ENCODE peak calls at places on chromosomes 4 and X, in four cellular contexts. One of them, this sample, is unnamed.

GRCh38 chr4:185740471-185740873 is 71.5 kb downstream of the SORBS2 start:
- DNase-seq in HCT116: no peak
- DNase-seq in K562: no peak
- DNase-seq in HepG2: no peak
- DNase-seq in this sample: no peak

GRCh38 chrX:44096666-44097065 is 123.5 kb upstream of the NDP start:
- DNase-seq in HCT116: no peak
- DNase-seq in K562: no peak
- DNase-seq in HepG2: no peak
- DNase-seq in this sample: no peak

GRCh38 chr4:54403700-54404453 is 174.8 kb downstream of the PDGFRA start:
- DNase-seq in HCT116: no peak
- DNase-seq in K562: peak
- DNase-seq in HepG2: no peak
- DNase-seq in this sample: no peak

GRCh38 chrX:630007-630921 is at the start of gene SHOX:
- DNase-seq in HCT116: no peak
- DNase-seq in K562: no peak
- DNase-seq in HepG2: no peak
- DNase-seq in this sample: no peak

GRCh38 chr4:143512978-143513313 is 556 bp upstream of the SMARCA5 start:
- DNase-seq in HCT116: no peak
- DNase-seq in K562: no peak
- DNase-seq in HepG2: no peak
- DNase-seq in this sample: no peak

GRCh38 chr4:124499266-124499665 is 213.3 kb downstream of the ANKRD50 start:
- DNase-seq in HCT116: no peak
- DNase-seq in K562: no peak
- DNase-seq in HepG2: no peak
- DNase-seq in this sample: no peak

GRCh38 chr4:6019316-6020263 is 1.4 kb upstream of the C4orf50 start:
- DNase-seq in HCT116: peak
- DNase-seq in K562: peak
- DNase-seq in HepG2: peak
- DNase-seq in this sample: peak

GRCh38 chr4:113423631-113424030 is 337.9 kb downstream of the CAMK2D start:
- DNase-seq in HCT116: no peak
- DNase-seq in K562: no peak
- DNase-seq in HepG2: no peak
- DNase-seq in this sample: no peak

GRCh38 chr4:174538123-174538875 is 16.0 kb upstream of the HPGD start:
- DNase-seq in HCT116: no peak
- DNase-seq in K562: peak
- DNase-seq in HepG2: peak
- DNase-seq in this sample: no peak

GRCh38 chr4:155757745-155758265 is 1.0 kb upstream of the GUCY1B1 start:
- DNase-seq in HCT116: no peak
- DNase-seq in K562: no peak
- DNase-seq in HepG2: no peak
- DNase-seq in this sample: no peak

GRCh38 chr4:139808381-139809206 is 143.0 kb downstream of the MGST2 start:
- DNase-seq in HCT116: no peak
- DNase-seq in K562: no peak
- DNase-seq in HepG2: peak
- DNase-seq in this sample: no peak

GRCh38 chrX:24012266-24012665 is 14.7 kb downstream of the KLHL15 start:
- DNase-seq in HCT116: no peak
- DNase-seq in K562: no peak
- DNase-seq in HepG2: no peak
- DNase-seq in this sample: no peak

GRCh38 chr4:83213640-83214039 is 71.0 kb downstream of the COQ2 start:
- DNase-seq in HCT116: no peak
- DNase-seq in K562: no peak
- DNase-seq in HepG2: no peak
- DNase-seq in this sample: no peak

GRCh38 chr4:143019351-143019750 is 165.4 kb upstream of the USP38 start:
- DNase-seq in HCT116: no peak
- DNase-seq in K562: no peak
- DNase-seq in HepG2: no peak
- DNase-seq in this sample: no peak

GRCh38 chr4:89765966-89766365 is 71.0 kb downstream of the SNCA start:
- DNase-seq in HCT116: no peak
- DNase-seq in K562: no peak
- DNase-seq in HepG2: no peak
- DNase-seq in this sample: no peak

GRCh38 chr4:7815562-7815961 is 124.1 kb downstream of the AFAP1 start:
- DNase-seq in HCT116: no peak
- DNase-seq in K562: no peak
- DNase-seq in HepG2: no peak
- DNase-seq in this sample: no peak

GRCh38 chr4:96035727-96036126 is 195.8 kb downstream of the PDHA2 start:
- DNase-seq in HCT116: peak
- DNase-seq in K562: peak
- DNase-seq in HepG2: no peak
- DNase-seq in this sample: no peak

GRCh38 chr4:3205995-3206394 is 43.0 kb upstream of the MSANTD1 start:
- DNase-seq in HCT116: no peak
- DNase-seq in K562: no peak
- DNase-seq in HepG2: peak
- DNase-seq in this sample: no peak

GRCh38 chr4:47553329-47554125 is 68.5 kb downstream of the ATP10D start:
- DNase-seq in HCT116: no peak
- DNase-seq in K562: no peak
- DNase-seq in HepG2: no peak
- DNase-seq in this sample: no peak

GRCh38 chr4:87580057-87580456 is 28.3 kb upstream of the DSPP start:
- DNase-seq in HCT116: no peak
- DNase-seq in K562: no peak
- DNase-seq in HepG2: no peak
- DNase-seq in this sample: peak

GRCh38 chr4:188143731-188144130 is 4.5 kb downstream of the TRIML1 start:
- DNase-seq in HCT116: no peak
- DNase-seq in K562: no peak
- DNase-seq in HepG2: no peak
- DNase-seq in this sample: no peak

GRCh38 chr4:108619372-108620100 is 840 bp upstream of the RPL34 start:
- DNase-seq in HCT116: no peak
- DNase-seq in K562: peak
- DNase-seq in HepG2: no peak
- DNase-seq in this sample: no peak

DNA sequence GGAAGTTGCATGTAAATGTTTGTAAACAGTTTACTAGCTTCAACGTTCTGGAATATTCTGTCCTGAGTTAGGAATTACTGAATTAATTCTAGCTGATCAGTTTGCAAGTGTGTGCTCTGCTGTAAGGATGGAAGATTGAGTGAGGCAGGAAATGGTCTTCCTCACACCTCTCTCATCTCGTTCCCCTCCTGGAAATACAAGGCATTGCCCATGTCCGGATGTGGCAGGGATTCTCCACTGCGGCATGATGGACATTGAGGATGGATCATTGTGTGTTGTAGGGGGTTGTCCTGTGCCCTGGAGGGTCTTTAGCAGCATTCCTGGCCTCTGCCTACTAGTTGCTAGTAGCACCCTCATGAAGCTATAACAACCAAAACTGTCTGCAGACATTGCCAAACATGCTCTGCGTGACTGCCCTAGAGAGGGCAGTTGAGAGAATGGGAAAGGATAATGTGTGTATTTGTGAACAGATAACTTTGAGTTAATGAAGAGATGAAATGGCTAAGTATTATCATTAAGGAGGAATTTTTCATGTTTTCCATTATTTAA is 12.6 kb downstream of the CA5B start:
- DNase-seq in HCT116: no peak
- DNase-seq in K562: no peak
- DNase-seq in HepG2: no peak
- DNase-seq in this sample: no peak
- H3K9ac ChIP-seq in HCT116: no peak
- H3K9ac ChIP-seq in K562: no peak
- H3K9ac ChIP-seq in HepG2: no peak
- H3K9ac ChIP-seq in this sample: no peak

GRCh38 chr4:69763233-69763632 is 2.8 kb upstream of the SULT1B1 start:
- DNase-seq in HCT116: no peak
- DNase-seq in K562: no peak
- DNase-seq in HepG2: no peak
- DNase-seq in this sample: no peak

GRCh38 chr4:69760455-69760854 is at the start of gene SULT1B1:
- DNase-seq in HCT116: no peak
- DNase-seq in K562: no peak
- DNase-seq in HepG2: no peak
- DNase-seq in this sample: no peak

GRCh38 chr4:69757464-69757863 is 3.0 kb downstream of the SULT1B1 start:
- DNase-seq in HCT116: no peak
- DNase-seq in K562: no peak
- DNase-seq in HepG2: no peak
- DNase-seq in this sample: no peak

GRCh38 chr4:69754926-69755580 is 5.4 kb downstream of the SULT1B1 start:
- DNase-seq in HCT116: no peak
- DNase-seq in K562: no peak
- DNase-seq in HepG2: peak
- DNase-seq in this sample: no peak

DNA sequence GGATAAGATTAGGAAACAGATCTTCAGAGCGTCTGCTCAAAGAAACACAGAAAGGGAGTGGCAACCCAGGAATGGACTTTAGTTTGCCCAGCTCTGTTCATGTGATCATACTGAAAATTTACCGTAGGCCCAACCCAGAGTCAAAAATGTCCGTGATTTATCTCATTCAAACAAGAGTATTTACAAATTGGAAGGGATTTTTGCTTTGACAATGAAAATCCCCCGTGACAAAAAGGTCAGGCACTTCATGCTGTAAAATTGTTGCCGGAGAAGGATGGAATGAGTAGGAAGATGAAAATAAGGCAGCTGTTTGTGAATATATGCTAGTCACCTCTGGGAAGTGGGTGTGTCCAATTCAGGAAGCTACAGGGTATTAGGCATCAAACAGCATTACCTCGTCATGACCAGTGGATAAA is 1.2 kb downstream of the SULT1B1 start:
- DNase-seq in HCT116: no peak
- DNase-seq in K562: no peak
- DNase-seq in HepG2: no peak
- DNase-seq in this sample: no peak
- TF ChIP-seq ELF1 in HCT116: no peak
- TF ChIP-seq ELF1 in K562: no peak
- TF ChIP-seq ELF1 in HepG2: no peak
- TF ChIP-seq ELF1 in this sample: no peak

GRCh38 chrX:12994321-12994720 is 19.4 kb downstream of the TMSB4X start:
- DNase-seq in HCT116: no peak
- DNase-seq in K562: no peak
- DNase-seq in HepG2: no peak
- DNase-seq in this sample: no peak

GRCh38 chrX:12999422-12999821 is 24.5 kb downstream of the TMSB4X start:
- DNase-seq in HCT116: no peak
- DNase-seq in K562: no peak
- DNase-seq in HepG2: no peak
- DNase-seq in this sample: no peak

GRCh38 chrX:12993823-12994222 is 18.9 kb downstream of the TMSB4X start:
- DNase-seq in HCT116: no peak
- DNase-seq in K562: no peak
- DNase-seq in HepG2: no peak
- DNase-seq in this sample: no peak

GRCh38 chrX:12997898-12998687 is 23.2 kb downstream of the TMSB4X start:
- DNase-seq in HCT116: no peak
- DNase-seq in K562: no peak
- DNase-seq in HepG2: no peak
- DNase-seq in this sample: no peak

GRCh38 chrX:12996934-12997435 is 22.1 kb downstream of the TMSB4X start:
- DNase-seq in HCT116: no peak
- DNase-seq in K562: no peak
- DNase-seq in HepG2: no peak
- DNase-seq in this sample: no peak
- H3K9ac ChIP-seq in HCT116: no peak
- H3K9ac ChIP-seq in K562: no peak
- H3K9ac ChIP-seq in HepG2: no peak
- H3K9ac ChIP-seq in this sample: no peak

GRCh38 chr4:69859140-69859539 is 805 bp downstream of the SULT1E1 start:
- DNase-seq in HCT116: no peak
- DNase-seq in K562: no peak
- DNase-seq in HepG2: no peak
- DNase-seq in this sample: no peak

GRCh38 chr4:69855822-69856221 is 4.1 kb downstream of the SULT1E1 start:
- DNase-seq in HCT116: no peak
- DNase-seq in K562: no peak
- DNase-seq in HepG2: no peak
- DNase-seq in this sample: no peak

GRCh38 chr4:69860521-69861298 is 765 bp upstream of the SULT1E1 start:
- DNase-seq in HCT116: no peak
- DNase-seq in K562: no peak
- DNase-seq in HepG2: peak
- DNase-seq in this sample: no peak

GRCh38 chr4:69860007-69860406 is at the start of gene SULT1E1:
- DNase-seq in HCT116: no peak
- DNase-seq in K562: no peak
- DNase-seq in HepG2: no peak
- DNase-seq in this sample: no peak

GRCh38 chr4:69858683-69859082 is 1.3 kb downstream of the SULT1E1 start:
- DNase-seq in HCT116: no peak
- DNase-seq in K562: no peak
- DNase-seq in HepG2: no peak
- DNase-seq in this sample: no peak
- TF ChIP-seq ELF1 in HCT116: no peak
- TF ChIP-seq ELF1 in K562: no peak
- TF ChIP-seq ELF1 in HepG2: no peak
- TF ChIP-seq ELF1 in this sample: no peak

DNA sequence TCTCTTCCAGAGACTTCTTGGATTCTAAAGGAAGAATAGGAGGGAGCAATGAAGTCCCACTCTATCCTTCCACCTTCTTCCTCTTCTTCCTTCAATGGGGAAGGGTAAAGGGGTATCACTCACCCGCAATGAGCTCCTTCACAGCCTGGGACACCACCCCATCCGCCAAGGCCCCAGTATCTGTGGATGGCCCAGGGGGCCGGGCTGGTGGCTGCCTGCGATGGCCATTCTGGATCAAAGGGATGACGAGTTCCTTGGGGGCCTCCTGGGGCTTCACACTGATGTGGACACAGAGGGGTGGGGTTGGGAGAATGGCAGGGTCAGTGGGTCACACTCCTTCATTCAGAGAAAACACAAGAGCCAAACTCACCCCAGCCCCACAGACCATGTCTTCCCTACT is 1.0 kb downstream of the GPKOW start:
- DNase-seq in HCT116: no peak
- DNase-seq in K562: no peak
- DNase-seq in HepG2: no peak
- DNase-seq in this sample: no peak
- H3K9ac ChIP-seq in HCT116: peak
- H3K9ac ChIP-seq in K562: peak
- H3K9ac ChIP-seq in HepG2: peak
- H3K9ac ChIP-seq in this sample: peak